ENCODE peak calls at places on chromosomes 2 and 18, in six cellular contexts. One of them, this sample, is unnamed. For H3K4me1, the result is how much of the 10 kb centered on the place peaks cover.

GRCh38 chr2:8605350-8606065 is 76.3 kb upstream of the ID2 start:
- DNase-seq in Karpas-422: no peak
- DNase-seq in neuronal stem cell: no peak
- DNase-seq in A673: no peak
- DNase-seq in adipocyte: peak
- DNase-seq in transverse colon: no peak
- DNase-seq in this sample: peak

GRCh38 chr2:114805195-114805594 is 362.8 kb downstream of the DPP10 start:
- DNase-seq in Karpas-422: no peak
- DNase-seq in neuronal stem cell: no peak
- DNase-seq in A673: no peak
- DNase-seq in adipocyte: no peak
- DNase-seq in transverse colon: no peak
- DNase-seq in this sample: no peak

GRCh38 chr2:147636238-147636887 is 208.5 kb upstream of the ACVR2A start:
- DNase-seq in Karpas-422: no peak
- DNase-seq in neuronal stem cell: no peak
- DNase-seq in A673: no peak
- DNase-seq in adipocyte: peak
- DNase-seq in transverse colon: no peak
- DNase-seq in this sample: peak

GRCh38 chr2:236359426-236359825 is 95.2 kb upstream of the ASB18 start:
- DNase-seq in Karpas-422: no peak
- DNase-seq in neuronal stem cell: no peak
- DNase-seq in A673: no peak
- DNase-seq in adipocyte: no peak
- DNase-seq in transverse colon: no peak
- DNase-seq in this sample: no peak

GRCh38 chr2:61410185-61410584 is 60.7 kb downstream of the USP34 start:
- DNase-seq in Karpas-422: no peak
- DNase-seq in neuronal stem cell: no peak
- DNase-seq in A673: no peak
- DNase-seq in adipocyte: no peak
- DNase-seq in transverse colon: no peak
- DNase-seq in this sample: no peak

GRCh38 chr2:85990084-85990483 is 101.3 kb upstream of the ST3GAL5 start:
- DNase-seq in Karpas-422: no peak
- DNase-seq in neuronal stem cell: no peak
- DNase-seq in A673: no peak
- DNase-seq in adipocyte: no peak
- DNase-seq in transverse colon: no peak
- DNase-seq in this sample: no peak

GRCh38 chr2:51256736-51257135 is 224.8 kb upstream of the NRXN1 start:
- DNase-seq in Karpas-422: no peak
- DNase-seq in neuronal stem cell: no peak
- DNase-seq in A673: no peak
- DNase-seq in adipocyte: no peak
- DNase-seq in transverse colon: no peak
- DNase-seq in this sample: no peak

GRCh38 chr2:85409719-85410583 is at the start of gene CAPG:
- DNase-seq in Karpas-422: peak
- DNase-seq in neuronal stem cell: no peak
- DNase-seq in A673: no peak
- DNase-seq in adipocyte: no peak
- DNase-seq in transverse colon: peak
- DNase-seq in this sample: peak

GRCh38 chr2:106104332-106105062 is 89.6 kb downstream of the UXS1 start:
- DNase-seq in Karpas-422: peak
- DNase-seq in neuronal stem cell: peak
- DNase-seq in A673: peak
- DNase-seq in adipocyte: peak
- DNase-seq in transverse colon: peak
- DNase-seq in this sample: peak

GRCh38 chr2:216934151-216934550 is 74.3 kb upstream of the TNP1 start:
- DNase-seq in Karpas-422: no peak
- DNase-seq in neuronal stem cell: no peak
- DNase-seq in A673: no peak
- DNase-seq in adipocyte: no peak
- DNase-seq in transverse colon: no peak
- DNase-seq in this sample: no peak

GRCh38 chr2:209368924-209369323 is 54.9 kb upstream of the MAP2 start:
- DNase-seq in Karpas-422: no peak
- DNase-seq in neuronal stem cell: no peak
- DNase-seq in A673: no peak
- DNase-seq in adipocyte: peak
- DNase-seq in transverse colon: peak
- DNase-seq in this sample: peak

GRCh38 chr2:171811229-171811628 is 82.8 kb downstream of the SLC25A12 start:
- DNase-seq in Karpas-422: peak
- DNase-seq in neuronal stem cell: no peak
- DNase-seq in A673: peak
- DNase-seq in adipocyte: peak
- DNase-seq in transverse colon: no peak
- DNase-seq in this sample: peak

DNA sequence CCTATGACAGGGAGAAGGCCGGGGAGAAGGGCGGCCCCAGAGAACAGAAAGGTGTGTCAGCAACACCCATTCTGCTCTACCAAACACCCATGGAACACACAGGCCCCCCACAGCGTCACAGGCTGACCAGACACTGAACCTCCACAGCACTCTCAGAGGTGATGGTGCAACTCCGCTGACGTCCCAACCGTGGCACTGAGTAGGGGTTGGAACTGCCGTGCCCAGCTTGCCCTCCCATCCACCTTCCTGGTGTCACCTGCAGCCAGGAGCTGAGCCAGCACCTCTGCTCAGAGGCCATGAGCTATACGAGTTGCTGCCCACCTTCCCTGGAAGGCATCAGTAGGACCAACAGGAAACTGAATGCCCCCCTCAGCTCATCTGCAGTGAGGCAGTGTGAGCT is 412.9 kb upstream of the SALL3 start:
- DNase-seq in Karpas-422: no peak
- DNase-seq in neuronal stem cell: no peak
- DNase-seq in A673: no peak
- DNase-seq in adipocyte: no peak
- DNase-seq in transverse colon: no peak
- DNase-seq in this sample: no peak
- H3K4me1 ChIP-seq in Karpas-422: under half
- H3K4me1 ChIP-seq in neuronal stem cell: under half
- H3K4me1 ChIP-seq in A673: under half
- H3K4me1 ChIP-seq in adipocyte: under half
- H3K4me1 ChIP-seq in transverse colon: under half
- H3K4me1 ChIP-seq in this sample: under half

GRCh38 chr2:218815649-218816048 is 16.0 kb downstream of the PRKAG3 start:
- DNase-seq in Karpas-422: no peak
- DNase-seq in neuronal stem cell: no peak
- DNase-seq in A673: no peak
- DNase-seq in adipocyte: no peak
- DNase-seq in transverse colon: no peak
- DNase-seq in this sample: no peak
- H3K4me1 ChIP-seq in Karpas-422: under half
- H3K4me1 ChIP-seq in neuronal stem cell: under half
- H3K4me1 ChIP-seq in A673: under half
- H3K4me1 ChIP-seq in adipocyte: under half
- H3K4me1 ChIP-seq in transverse colon: under half
- H3K4me1 ChIP-seq in this sample: under half

DNA sequence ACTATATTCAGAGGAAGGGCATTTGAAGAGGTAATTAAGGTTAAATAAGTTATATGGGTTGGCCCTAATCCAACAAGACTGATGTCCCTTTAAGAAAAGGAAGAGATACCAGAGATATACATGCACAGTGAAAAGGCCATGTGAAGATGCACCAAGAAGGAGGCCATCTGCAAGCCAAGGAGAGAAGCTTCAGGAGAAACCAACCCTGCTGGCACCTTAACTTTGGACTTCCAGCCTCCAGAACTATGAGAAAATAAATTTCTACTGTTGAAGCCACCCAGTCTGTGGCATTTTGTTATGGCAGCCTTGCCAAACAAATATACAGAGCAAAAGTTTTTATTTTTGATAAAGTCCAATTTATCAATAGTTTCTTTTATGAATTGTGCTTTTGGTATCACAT is 51.0 kb downstream of the MAP4K3 start:
- DNase-seq in Karpas-422: no peak
- DNase-seq in neuronal stem cell: no peak
- DNase-seq in A673: no peak
- DNase-seq in adipocyte: no peak
- DNase-seq in transverse colon: no peak
- DNase-seq in this sample: no peak
- H3K4me1 ChIP-seq in Karpas-422: under half
- H3K4me1 ChIP-seq in neuronal stem cell: under half
- H3K4me1 ChIP-seq in A673: under half
- H3K4me1 ChIP-seq in adipocyte: under half
- H3K4me1 ChIP-seq in transverse colon: under half
- H3K4me1 ChIP-seq in this sample: under half

GRCh38 chr2:98726172-98726725 is 4.7 kb downstream of the MGAT4A start:
- DNase-seq in Karpas-422: no peak
- DNase-seq in neuronal stem cell: no peak
- DNase-seq in A673: no peak
- DNase-seq in adipocyte: no peak
- DNase-seq in transverse colon: no peak
- DNase-seq in this sample: no peak

GRCh38 chr2:98727369-98727749 is 3.6 kb downstream of the MGAT4A start:
- DNase-seq in Karpas-422: no peak
- DNase-seq in neuronal stem cell: no peak
- DNase-seq in A673: no peak
- DNase-seq in adipocyte: no peak
- DNase-seq in transverse colon: no peak
- DNase-seq in this sample: no peak

GRCh38 chr2:98726735-98727368 is 4.1 kb downstream of the MGAT4A start:
- DNase-seq in Karpas-422: no peak
- DNase-seq in neuronal stem cell: no peak
- DNase-seq in A673: no peak
- DNase-seq in adipocyte: no peak
- DNase-seq in transverse colon: no peak
- DNase-seq in this sample: no peak

GRCh38 chr2:98729652-98730051 is 1.3 kb downstream of the MGAT4A start:
- DNase-seq in Karpas-422: no peak
- DNase-seq in neuronal stem cell: no peak
- DNase-seq in A673: no peak
- DNase-seq in adipocyte: peak
- DNase-seq in transverse colon: no peak
- DNase-seq in this sample: peak

DNA sequence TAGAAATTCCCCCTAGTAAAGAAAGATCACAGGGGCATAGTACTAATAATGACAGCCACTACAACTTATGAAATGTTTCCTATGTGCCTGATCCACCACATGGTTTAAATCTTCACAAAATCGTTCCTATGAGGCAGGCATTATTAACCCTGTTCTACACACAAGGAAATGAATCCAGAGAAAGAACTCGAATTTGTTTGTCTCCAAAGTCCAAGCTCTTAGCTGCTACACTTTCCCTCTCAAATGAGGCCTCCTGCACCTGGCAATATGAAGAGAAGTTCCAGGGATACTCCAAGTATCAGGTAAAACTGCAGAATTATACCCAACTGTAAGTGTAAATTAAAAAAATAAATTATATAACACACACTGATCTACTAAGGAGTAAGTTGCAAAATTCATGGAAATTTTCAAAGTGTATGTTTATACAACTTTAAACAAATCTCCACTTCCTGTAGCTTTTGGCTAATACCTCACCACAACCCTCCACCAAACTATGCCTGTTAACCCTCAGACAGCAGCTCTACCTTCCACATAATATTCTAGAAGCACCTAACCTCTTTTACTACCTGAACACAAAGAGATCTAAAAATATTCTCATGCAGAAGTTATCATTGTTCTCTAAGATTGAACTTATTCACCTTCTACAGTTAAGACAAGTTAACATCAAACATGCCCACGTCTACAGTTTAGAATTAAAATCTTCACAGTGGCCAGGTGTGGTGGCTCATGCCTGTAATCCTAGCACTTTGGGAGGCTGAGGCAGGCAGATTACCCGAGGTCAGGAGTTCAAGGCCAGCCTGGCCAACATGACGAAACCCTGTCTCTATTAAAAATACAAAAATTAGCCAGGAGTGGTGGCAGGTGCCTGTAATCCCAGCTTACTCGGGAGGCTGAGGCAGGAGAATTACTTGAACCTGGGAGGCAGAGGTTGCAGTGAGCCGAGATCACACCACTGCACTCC is 2.9 kb downstream of the MGAT4A start:
- DNase-seq in Karpas-422: no peak
- DNase-seq in neuronal stem cell: no peak
- DNase-seq in A673: no peak
- DNase-seq in adipocyte: no peak
- DNase-seq in transverse colon: no peak
- DNase-seq in this sample: no peak
- H3K4me1 ChIP-seq in Karpas-422: under half
- H3K4me1 ChIP-seq in neuronal stem cell: under half
- H3K4me1 ChIP-seq in A673: under half
- H3K4me1 ChIP-seq in adipocyte: under half
- H3K4me1 ChIP-seq in transverse colon: under half
- H3K4me1 ChIP-seq in this sample: under half

GRCh38 chr18:57802869-57803118 is 321 bp downstream of the ATP8B1 start:
- DNase-seq in Karpas-422: no peak
- DNase-seq in neuronal stem cell: no peak
- DNase-seq in A673: no peak
- DNase-seq in adipocyte: no peak
- DNase-seq in transverse colon: no peak
- DNase-seq in this sample: no peak

GRCh38 chr18:57802166-57802868 is 798 bp downstream of the ATP8B1 start:
- DNase-seq in Karpas-422: no peak
- DNase-seq in neuronal stem cell: peak
- DNase-seq in A673: no peak
- DNase-seq in adipocyte: peak
- DNase-seq in transverse colon: no peak
- DNase-seq in this sample: no peak

GRCh38 chr18:57803119-57803969 is at the start of gene ATP8B1:
- DNase-seq in Karpas-422: no peak
- DNase-seq in neuronal stem cell: peak
- DNase-seq in A673: peak
- DNase-seq in adipocyte: peak
- DNase-seq in transverse colon: peak
- DNase-seq in this sample: peak

GRCh38 chr18:57798713-57799373 is 4.3 kb downstream of the ATP8B1 start:
- DNase-seq in Karpas-422: peak
- DNase-seq in neuronal stem cell: no peak
- DNase-seq in A673: no peak
- DNase-seq in adipocyte: no peak
- DNase-seq in transverse colon: no peak
- DNase-seq in this sample: no peak

GRCh38 chr18:57801379-57802165 is 1.5 kb downstream of the ATP8B1 start:
- DNase-seq in Karpas-422: no peak
- DNase-seq in neuronal stem cell: peak
- DNase-seq in A673: peak
- DNase-seq in adipocyte: peak
- DNase-seq in transverse colon: no peak
- DNase-seq in this sample: peak
- H3K4me1 ChIP-seq in Karpas-422: under half
- H3K4me1 ChIP-seq in neuronal stem cell: under half
- H3K4me1 ChIP-seq in A673: under half
- H3K4me1 ChIP-seq in adipocyte: under half
- H3K4me1 ChIP-seq in transverse colon: under half
- H3K4me1 ChIP-seq in this sample: under half

DNA sequence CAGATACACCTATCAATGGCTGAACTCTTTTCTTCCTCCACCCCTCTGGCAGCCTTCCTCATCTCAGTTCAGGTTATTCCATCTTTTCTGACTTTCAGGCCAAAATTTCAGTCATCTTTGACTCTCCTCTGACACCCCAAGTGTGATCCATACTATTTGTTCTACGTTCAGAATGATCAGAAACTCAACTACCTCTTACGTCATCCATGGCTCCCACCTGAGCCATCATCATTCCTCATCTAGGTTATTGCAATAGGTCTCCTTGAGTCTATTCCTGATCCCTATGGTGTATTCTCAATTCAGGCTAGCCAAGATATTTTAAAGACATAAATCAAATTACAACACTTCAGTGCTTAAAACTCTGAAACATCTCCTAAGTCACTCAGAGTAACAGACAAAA is 589.7 kb downstream of the ERBB4 start:
- DNase-seq in Karpas-422: no peak
- DNase-seq in neuronal stem cell: no peak
- DNase-seq in A673: no peak
- DNase-seq in adipocyte: no peak
- DNase-seq in transverse colon: no peak
- DNase-seq in this sample: no peak
- H3K4me1 ChIP-seq in Karpas-422: under half
- H3K4me1 ChIP-seq in neuronal stem cell: under half
- H3K4me1 ChIP-seq in A673: under half
- H3K4me1 ChIP-seq in adipocyte: under half
- H3K4me1 ChIP-seq in transverse colon: under half
- H3K4me1 ChIP-seq in this sample: under half

This sample was measured in PC-3.